ENCODE peak calls at places on chromosomes 6 and 20, in seven cellular contexts. Q, G, X, Z, P, O and J are unnamed samples.
A peak's percentile ranks its signal among the peaks of the same experiment; 100 is the strongest.

GRCh38 chr6:31776961-31777666 is at the start of gene VWA7:
- DNase-seq in Q (peak; percentile 85), G (peak; percentile 85), X (peak; percentile 74), Z (peak; percentile 82), P (peak; percentile 73), O (peak; percentile 91), J (peak; percentile 85)

GRCh38 chr6:170080828-170081368 is 210.0 kb downstream of the DLL1 start:
- DNase-seq in Q (no peak), G (no peak), X (no peak), Z (no peak), P (no peak), O (peak; percentile 50), J (no peak)

GRCh38 chr20:10580700-10581099 is 93.1 kb downstream of the JAG1 start:
- DNase-seq in Q (no peak), G (no peak), X (no peak), Z (no peak), P (no peak), O (no peak), J (no peak)

GRCh38 chr20:63835031-63835858 is 4.2 kb upstream of the ZBTB46 start:
- DNase-seq in Q (no peak), G (peak; percentile 96), X (no peak), Z (no peak), P (peak; percentile 97), O (no peak), J (no peak)

GRCh38 chr6:56725257-56725656 is 82.6 kb upstream of the DST start:
- DNase-seq in Q (no peak), G (no peak), X (no peak), Z (no peak), P (no peak), O (no peak), J (no peak)

GRCh38 chr6:84779380-84779779 is 15.0 kb upstream of the TBX18 start:
- DNase-seq in Q (no peak), G (no peak), X (no peak), Z (no peak), P (no peak), O (no peak), J (no peak)

GRCh38 chr6:25017932-25018581 is 82.3 kb upstream of the RIPOR2 start:
- DNase-seq in Q (peak; percentile 78), G (peak; percentile 36), X (peak; percentile 60), Z (peak; percentile 77), P (peak; percentile 82), O (peak; percentile 91), J (no peak)

GRCh38 chr6:161736796-161737292 is 463.0 kb upstream of the AGPAT4 start:
- DNase-seq in Q (no peak), G (no peak), X (no peak), Z (no peak), P (no peak), O (no peak), J (no peak)

GRCh38 chr20:13819885-13820645 is 35.2 kb downstream of the NDUFAF5 start:
- DNase-seq in Q (no peak), G (peak; percentile 61), X (no peak), Z (no peak), P (peak; percentile 55), O (no peak), J (no peak)

GRCh38 chr20:50277064-50277415 is 86.4 kb downstream of the CEBPB start:
- DNase-seq in Q (no peak), G (no peak), X (no peak), Z (no peak), P (no peak), O (no peak), J (no peak)

GRCh38 chr20:17614176-17614811 is 44.4 kb downstream of the DSTN start:
- DNase-seq in Q (no peak), G (peak; percentile 74), X (no peak), Z (peak; percentile 46), P (peak; percentile 32), O (peak; percentile 55), J (no peak)

GRCh38 chr6:166333172-166333995 is 9.0 kb downstream of the SFT2D1 start:
- DNase-seq in Q (peak; percentile 45), G (no peak), X (no peak), Z (peak; percentile 69), P (no peak), O (no peak), J (peak; percentile 42)

GRCh38 chr6:150409576-150410066 is 40.8 kb downstream of the IYD start:
- DNase-seq in Q (no peak), G (no peak), X (no peak), Z (peak; percentile 38), P (no peak), O (no peak), J (no peak)

GRCh38 chr6:156107514-156108150 is 652.0 kb upstream of the NOX3 start:
- DNase-seq in Q (peak; percentile 1), G (no peak), X (no peak), Z (no peak), P (no peak), O (no peak), J (no peak)

GRCh38 chr6:105993769-105994521 is 92.2 kb upstream of the PRDM1 start:
- DNase-seq in Q (peak; percentile 55), G (peak; percentile 63), X (peak; percentile 7), Z (no peak), P (no peak), O (peak; percentile 83), J (no peak)

GRCh38 chr6:16737389-16737788 is 23.9 kb downstream of the ATXN1 start:
- DNase-seq in Q (no peak), G (peak; percentile 37), X (no peak), Z (no peak), P (peak; percentile 79), O (no peak), J (no peak)

GRCh38 chr20:8809107-8809953 is 259.6 kb upstream of the PLCB4 start:
- DNase-seq in Q (no peak), G (no peak), X (no peak), Z (no peak), P (no peak), O (no peak), J (no peak)

GRCh38 chr6:105757512-105758200 is 328.5 kb upstream of the PRDM1 start:
- DNase-seq in Q (peak; percentile 17), G (no peak), X (no peak), Z (peak; percentile 46), P (no peak), O (no peak), J (peak; percentile 10)